ENCODE peak calls at places on chromosomes 4 and X, in six cellular contexts. One of them, this sample, is unnamed. For H3K9me3, the result is how much of the 10 kb centered on the place peaks cover.

GRCh38 chr4:87087015-87087920 is 133.2 kb downstream of the KLHL8 start:
- DNase-seq in fibroblast of lung: peak
- DNase-seq in heart left ventricle: no peak
- DNase-seq in stomach: no peak
- DNase-seq in MM.1S: no peak
- DNase-seq in HepG2: no peak
- DNase-seq in this sample: no peak

GRCh38 chr4:52234539-52235174 is 183.6 kb downstream of the SPATA18 start:
- DNase-seq in fibroblast of lung: peak
- DNase-seq in heart left ventricle: no peak
- DNase-seq in stomach: no peak
- DNase-seq in MM.1S: no peak
- DNase-seq in HepG2: peak
- DNase-seq in this sample: no peak

GRCh38 chr4:76533314-76533713 is 98.3 kb downstream of the SHROOM3 start:
- DNase-seq in fibroblast of lung: no peak
- DNase-seq in heart left ventricle: no peak
- DNase-seq in stomach: no peak
- DNase-seq in MM.1S: no peak
- DNase-seq in HepG2: no peak
- DNase-seq in this sample: no peak

GRCh38 chr4:76605099-76605563 is 170.1 kb downstream of the SHROOM3 start:
- DNase-seq in fibroblast of lung: no peak
- DNase-seq in heart left ventricle: no peak
- DNase-seq in stomach: no peak
- DNase-seq in MM.1S: no peak
- DNase-seq in HepG2: no peak
- DNase-seq in this sample: no peak

GRCh38 chrX:79477691-79478090 is 110.6 kb upstream of the ITM2A start:
- DNase-seq in fibroblast of lung: no peak
- DNase-seq in heart left ventricle: no peak
- DNase-seq in stomach: no peak
- DNase-seq in MM.1S: no peak
- DNase-seq in HepG2: no peak
- DNase-seq in this sample: no peak

GRCh38 chr4:4962928-4963327 is 56.3 kb downstream of the CYTL1 start:
- DNase-seq in fibroblast of lung: no peak
- DNase-seq in heart left ventricle: no peak
- DNase-seq in stomach: no peak
- DNase-seq in MM.1S: no peak
- DNase-seq in HepG2: no peak
- DNase-seq in this sample: no peak

GRCh38 chr4:721261-722171 is 15.9 kb downstream of the PCGF3 start:
- DNase-seq in fibroblast of lung: peak
- DNase-seq in heart left ventricle: peak
- DNase-seq in stomach: no peak
- DNase-seq in MM.1S: no peak
- DNase-seq in HepG2: no peak
- DNase-seq in this sample: peak

GRCh38 chrX:108001218-108001814 is 19.1 kb upstream of the TEX13B start:
- DNase-seq in fibroblast of lung: peak
- DNase-seq in heart left ventricle: no peak
- DNase-seq in stomach: no peak
- DNase-seq in MM.1S: peak
- DNase-seq in HepG2: peak
- DNase-seq in this sample: no peak

GRCh38 chr4:80360102-80360501 is 24.6 kb downstream of the CFAP299 start:
- DNase-seq in fibroblast of lung: no peak
- DNase-seq in heart left ventricle: no peak
- DNase-seq in stomach: no peak
- DNase-seq in MM.1S: no peak
- DNase-seq in HepG2: no peak
- DNase-seq in this sample: no peak

GRCh38 chr4:184461711-184462110 is 12.6 kb downstream of the IRF2 start:
- DNase-seq in fibroblast of lung: no peak
- DNase-seq in heart left ventricle: no peak
- DNase-seq in stomach: no peak
- DNase-seq in MM.1S: no peak
- DNase-seq in HepG2: no peak
- DNase-seq in this sample: no peak

GRCh38 chrX:102957751-102958150 is 20.7 kb downstream of the RAB40AL start:
- DNase-seq in fibroblast of lung: peak
- DNase-seq in heart left ventricle: no peak
- DNase-seq in stomach: no peak
- DNase-seq in MM.1S: no peak
- DNase-seq in HepG2: no peak
- DNase-seq in this sample: no peak

GRCh38 chr4:88382621-88383020 is 4.0 kb downstream of the HERC6 start:
- DNase-seq in fibroblast of lung: no peak
- DNase-seq in heart left ventricle: no peak
- DNase-seq in stomach: no peak
- DNase-seq in MM.1S: peak
- DNase-seq in HepG2: no peak
- DNase-seq in this sample: no peak

GRCh38 chr4:41323706-41324105 is 67.0 kb downstream of the UCHL1 start:
- DNase-seq in fibroblast of lung: no peak
- DNase-seq in heart left ventricle: no peak
- DNase-seq in stomach: no peak
- DNase-seq in MM.1S: no peak
- DNase-seq in HepG2: no peak
- DNase-seq in this sample: no peak

GRCh38 chr4:70559216-70559830 is 32.7 kb upstream of the AMBN start:
- DNase-seq in fibroblast of lung: peak
- DNase-seq in heart left ventricle: no peak
- DNase-seq in stomach: peak
- DNase-seq in MM.1S: peak
- DNase-seq in HepG2: peak
- DNase-seq in this sample: no peak

GRCh38 chr4:115674485-115674884 is 561.1 kb upstream of the NDST4 start:
- DNase-seq in fibroblast of lung: no peak
- DNase-seq in heart left ventricle: no peak
- DNase-seq in stomach: no peak
- DNase-seq in MM.1S: no peak
- DNase-seq in HepG2: no peak
- DNase-seq in this sample: no peak

GRCh38 chr4:139619644-139620043 is 46.0 kb upstream of the MGST2 start:
- DNase-seq in fibroblast of lung: peak
- DNase-seq in heart left ventricle: no peak
- DNase-seq in stomach: no peak
- DNase-seq in MM.1S: peak
- DNase-seq in HepG2: peak
- DNase-seq in this sample: no peak

GRCh38 chrX:28581522-28581921 is 5.7 kb upstream of the IL1RAPL1 start:
- DNase-seq in fibroblast of lung: no peak
- DNase-seq in heart left ventricle: no peak
- DNase-seq in stomach: no peak
- DNase-seq in MM.1S: no peak
- DNase-seq in HepG2: no peak
- DNase-seq in this sample: no peak

GRCh38 chr4:40933272-40934053 is 183.7 kb downstream of the NSUN7 start:
- DNase-seq in fibroblast of lung: peak
- DNase-seq in heart left ventricle: no peak
- DNase-seq in stomach: no peak
- DNase-seq in MM.1S: no peak
- DNase-seq in HepG2: no peak
- DNase-seq in this sample: no peak

GRCh38 chrX:57681341-57681740 is 1.3 kb upstream of the NLRP2B start:
- DNase-seq in fibroblast of lung: no peak
- DNase-seq in heart left ventricle: no peak
- DNase-seq in stomach: no peak
- DNase-seq in MM.1S: no peak
- DNase-seq in HepG2: no peak
- DNase-seq in this sample: no peak

GRCh38 chrX:57677132-57677858 is 2.8 kb downstream of the NLRP2B start:
- DNase-seq in fibroblast of lung: no peak
- DNase-seq in heart left ventricle: no peak
- DNase-seq in stomach: no peak
- DNase-seq in MM.1S: peak
- DNase-seq in HepG2: no peak
- DNase-seq in this sample: no peak

GRCh38 chrX:57680160-57680559 is at the start of gene NLRP2B:
- DNase-seq in fibroblast of lung: no peak
- DNase-seq in heart left ventricle: no peak
- DNase-seq in stomach: no peak
- DNase-seq in MM.1S: no peak
- DNase-seq in HepG2: no peak
- DNase-seq in this sample: no peak

GRCh38 chrX:57674861-57675260 is 5.2 kb downstream of the NLRP2B start:
- DNase-seq in fibroblast of lung: no peak
- DNase-seq in heart left ventricle: no peak
- DNase-seq in stomach: no peak
- DNase-seq in MM.1S: no peak
- DNase-seq in HepG2: no peak
- DNase-seq in this sample: no peak

DNA sequence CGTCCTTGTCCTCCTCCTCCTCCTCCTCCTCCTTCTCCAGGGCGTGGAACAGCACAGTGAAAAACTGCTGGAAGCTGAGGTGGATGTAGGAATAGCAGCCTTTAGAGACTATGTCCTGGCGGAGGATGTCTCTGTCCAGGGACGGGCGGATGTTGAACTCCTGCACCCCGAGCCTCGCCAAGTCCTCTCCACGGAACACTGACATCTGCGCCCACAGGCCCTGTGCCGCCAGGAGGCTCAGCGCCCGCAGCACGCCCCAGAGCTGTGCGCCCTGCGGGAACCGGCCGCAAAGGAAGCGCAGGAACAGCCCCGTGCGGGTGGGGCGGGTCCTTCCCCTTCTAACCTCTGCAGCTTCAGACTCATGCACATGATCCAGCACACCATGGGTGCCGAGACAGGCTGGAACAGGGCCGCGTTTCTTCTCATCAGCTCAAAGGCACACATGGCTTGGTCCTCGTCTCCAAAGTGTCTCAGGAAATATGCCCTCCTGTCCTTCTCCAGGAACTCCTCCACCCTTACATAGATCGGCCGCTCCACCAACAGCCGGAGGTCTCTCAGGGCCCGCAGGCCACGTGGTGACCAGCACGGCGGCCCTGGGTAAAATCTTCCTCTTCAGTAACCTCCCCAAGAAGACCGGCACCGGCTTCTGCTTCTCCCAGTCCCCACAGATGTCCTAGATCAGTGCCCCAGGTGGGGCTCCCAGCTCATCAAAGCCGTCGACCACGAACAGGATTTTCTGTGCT is 1.2 kb downstream of the NLRP2B start:
- DNase-seq in fibroblast of lung: no peak
- DNase-seq in heart left ventricle: no peak
- DNase-seq in stomach: no peak
- DNase-seq in MM.1S: no peak
- DNase-seq in HepG2: no peak
- DNase-seq in this sample: no peak
- H3K9me3 ChIP-seq in fibroblast of lung: under half
- H3K9me3 ChIP-seq in heart left ventricle: under half
- H3K9me3 ChIP-seq in stomach: under half
- H3K9me3 ChIP-seq in MM.1S: under half
- H3K9me3 ChIP-seq in HepG2: under half
- H3K9me3 ChIP-seq in this sample: under half

GRCh38 chr4:108754327-108754726 is 8.5 kb downstream of the ETNPPL start:
- DNase-seq in fibroblast of lung: no peak
- DNase-seq in heart left ventricle: no peak
- DNase-seq in stomach: no peak
- DNase-seq in MM.1S: no peak
- DNase-seq in HepG2: no peak
- DNase-seq in this sample: no peak

GRCh38 chr4:108749119-108749518 is 13.7 kb downstream of the ETNPPL start:
- DNase-seq in fibroblast of lung: no peak
- DNase-seq in heart left ventricle: no peak
- DNase-seq in stomach: no peak
- DNase-seq in MM.1S: no peak
- DNase-seq in HepG2: no peak
- DNase-seq in this sample: no peak

DNA sequence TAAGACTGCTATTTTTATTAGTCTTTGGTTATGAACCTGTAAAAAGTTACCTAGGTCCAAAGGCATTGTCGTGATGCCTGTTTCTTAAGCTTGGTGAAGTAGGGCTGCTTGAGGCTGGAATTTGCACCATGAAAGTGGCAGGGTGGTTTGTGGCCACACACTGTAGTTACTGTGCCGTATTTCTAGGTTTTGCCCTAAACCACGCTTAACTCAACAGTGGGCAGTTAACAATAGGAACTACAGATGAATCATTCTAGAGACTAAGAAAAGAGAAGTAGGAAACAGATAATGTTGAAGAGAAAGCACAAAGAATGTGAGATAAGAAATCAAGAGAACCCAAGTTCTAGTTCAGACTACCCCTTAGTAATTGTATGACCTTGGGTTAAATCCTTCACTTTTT is 11.5 kb downstream of the ETNPPL start:
- DNase-seq in fibroblast of lung: no peak
- DNase-seq in heart left ventricle: no peak
- DNase-seq in stomach: no peak
- DNase-seq in MM.1S: peak
- DNase-seq in HepG2: no peak
- DNase-seq in this sample: no peak
- H3K9me3 ChIP-seq in fibroblast of lung: under half
- H3K9me3 ChIP-seq in heart left ventricle: under half
- H3K9me3 ChIP-seq in stomach: under half
- H3K9me3 ChIP-seq in MM.1S: under half
- H3K9me3 ChIP-seq in HepG2: under half
- H3K9me3 ChIP-seq in this sample: under half

DNA sequence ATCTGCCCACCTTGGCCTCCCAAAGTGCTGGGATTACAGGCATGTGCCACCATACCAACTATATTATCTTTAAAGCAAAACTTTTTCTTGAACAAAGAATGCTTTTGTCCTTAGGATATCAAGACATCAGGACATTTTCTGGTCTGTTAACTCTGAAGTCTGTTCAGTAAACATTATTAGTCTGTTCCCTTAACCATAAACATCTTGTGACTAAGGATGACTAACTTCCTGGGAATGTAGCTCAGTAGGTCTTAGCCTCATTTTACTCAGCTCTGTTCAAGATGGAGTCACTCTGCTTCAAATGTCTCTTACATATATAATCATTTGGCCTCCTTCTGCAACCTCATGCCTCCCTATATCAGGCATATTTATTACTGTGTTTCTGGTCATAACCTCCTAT is 122.9 kb downstream of the UBE2NL start:
- DNase-seq in fibroblast of lung: peak
- DNase-seq in heart left ventricle: no peak
- DNase-seq in stomach: no peak
- DNase-seq in MM.1S: no peak
- DNase-seq in HepG2: no peak
- DNase-seq in this sample: no peak
- H3K9me3 ChIP-seq in fibroblast of lung: under half
- H3K9me3 ChIP-seq in heart left ventricle: under half
- H3K9me3 ChIP-seq in stomach: under half
- H3K9me3 ChIP-seq in MM.1S: under half
- H3K9me3 ChIP-seq in HepG2: half or more
- H3K9me3 ChIP-seq in this sample: under half

DNA sequence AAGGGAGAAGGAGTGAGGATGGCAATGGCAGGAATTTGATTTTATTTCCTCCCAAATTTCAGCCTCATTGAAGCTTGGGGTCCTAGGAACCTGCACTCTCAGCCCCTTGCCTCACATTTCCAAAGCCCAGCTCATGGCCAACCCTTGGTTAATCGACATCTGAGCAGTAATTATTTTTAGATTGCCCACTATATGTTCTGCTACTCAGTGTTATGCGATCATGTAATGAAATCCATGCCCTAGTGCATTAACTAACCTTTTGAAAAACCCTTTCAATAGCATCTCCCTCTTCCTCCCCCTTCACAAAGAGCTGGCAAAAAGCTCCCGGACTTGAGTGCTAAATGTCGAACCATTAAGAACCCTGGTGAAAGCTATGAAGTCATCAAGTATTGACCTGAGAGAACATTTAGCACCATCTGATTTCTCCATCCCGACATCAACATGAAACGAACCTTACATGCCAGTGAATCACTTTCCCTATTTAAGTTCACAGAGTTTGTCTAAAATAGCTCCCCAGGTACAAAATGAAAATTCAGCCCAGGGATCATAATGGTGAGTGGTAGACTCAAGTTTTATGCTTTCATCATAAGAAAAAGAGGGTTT is 59.2 kb upstream of the RPS6KA3 start:
- DNase-seq in fibroblast of lung: no peak
- DNase-seq in heart left ventricle: no peak
- DNase-seq in stomach: no peak
- DNase-seq in MM.1S: no peak
- DNase-seq in HepG2: no peak
- DNase-seq in this sample: no peak
- H3K9me3 ChIP-seq in fibroblast of lung: under half
- H3K9me3 ChIP-seq in heart left ventricle: under half
- H3K9me3 ChIP-seq in stomach: under half
- H3K9me3 ChIP-seq in MM.1S: under half
- H3K9me3 ChIP-seq in HepG2: under half
- H3K9me3 ChIP-seq in this sample: under half

This sample was measured in kidney.